ENCODE peak calls at places on chromosomes 1 and 21, in seven cellular contexts. N is KG1; G is NCI-H526; E is stimulated activated CD4-positive, alpha-beta T cell treated with anti-CD3 and anti-CD28 coated beads, Interleukin-1b, Interleukin-23, amount 100 ng/mL, for 4 hours; X is fibroblast of mammary gland; T is BE2C; P is occipital lobe. F is an unnamed sample.

GRCh38 chr21:39281207-39281606 is 32.2 kb downstream of the BRWD1 start:
- DNase-seq in E (no peak), G (no peak), T (no peak), P (no peak), X (no peak), N (no peak), F (no peak)

GRCh38 chr1:115329965-115330364 is 8.1 kb downstream of the NGF start:
- DNase-seq in P (no peak), N (no peak), G (no peak), T (no peak), E (no peak), X (peak), F (no peak)

GRCh38 chr1:25099343-25099951 is 132.9 kb downstream of the SYF2 start:
- DNase-seq in X (no peak), N (peak), P (no peak), G (no peak), T (peak), E (no peak), F (no peak)

GRCh38 chr1:5966543-5967205 is 25.6 kb downstream of the NPHP4 start:
- DNase-seq in X (no peak), T (peak), G (no peak), E (no peak), N (no peak), P (no peak), F (no peak)

GRCh38 chr1:5601516-5601915 is 390.7 kb downstream of the NPHP4 start:
- DNase-seq in N (no peak), E (no peak), P (no peak), G (no peak), X (no peak), T (no peak), F (no peak)

GRCh38 chr1:114390361-114390760 is 120.6 kb downstream of the TRIM33 start:
- DNase-seq in G (no peak), N (no peak), T (no peak), E (no peak), P (no peak), X (no peak), F (no peak)

GRCh38 chr1:46646844-46647243 is 21.3 kb downstream of the ATPAF1 start:
- DNase-seq in N (no peak), G (no peak), P (no peak), T (no peak), E (no peak), X (peak), F (no peak)

GRCh38 chr1:169572184-169572583 is 14.1 kb downstream of the F5 start:
- DNase-seq in N (no peak), T (no peak), X (no peak), P (no peak), G (no peak), E (no peak), F (no peak)

GRCh38 chr1:198529414-198529813 is 11.1 kb downstream of the ATP6V1G3 start:
- DNase-seq in G (no peak), X (peak), P (no peak), T (no peak), E (no peak), N (no peak), F (no peak)

GRCh38 chr1:34358636-34359035 is 181.9 kb downstream of the C1orf94 start:
- DNase-seq in E (no peak), P (no peak), X (no peak), N (no peak), T (no peak), G (no peak), F (no peak)

GRCh38 chr1:58819719-58820118 is 35.9 kb upstream of the JUN start:
- DNase-seq in E (no peak), X (no peak), P (no peak), G (no peak), T (no peak), N (no peak), F (no peak)

GRCh38 chr1:223231581-223231980 is 88.5 kb upstream of the TLR5 start:
- DNase-seq in X (no peak), G (no peak), E (no peak), T (no peak), N (no peak), P (no peak), F (no peak)

GRCh38 chr1:18302788-18303413 is 177.8 kb upstream of the KLHDC7A start:
- DNase-seq in P (no peak), T (peak), E (no peak), G (no peak), X (no peak), N (no peak), F (no peak)

GRCh38 chr1:16984717-16985116 is 4.3 kb upstream of the MFAP2 start:
- DNase-seq in X (peak), G (no peak), T (peak), E (no peak), P (no peak), N (no peak), F (no peak)

GRCh38 chr1:16026723-16027484 is 5.1 kb downstream of the CLCNKA start:
- DNase-seq in P (no peak), N (no peak), T (peak), X (no peak), E (peak), G (no peak), F (peak)

GRCh38 chr1:53550201-53550741 is 91.1 kb downstream of the DMRTB1 start:
- DNase-seq in N (no peak), X (peak), P (no peak), E (no peak), G (no peak), T (peak), F (no peak)

GRCh38 chr1:66505671-66506392 is 28.1 kb upstream of the SGIP1 start:
- DNase-seq in E (no peak), X (peak), N (no peak), P (no peak), G (no peak), T (no peak), F (no peak)

GRCh38 chr1:12294076-12294475 is 64.2 kb downstream of the VPS13D start:
- DNase-seq in G (no peak), X (peak), E (no peak), N (no peak), T (no peak), P (no peak), F (no peak)

GRCh38 chr1:207828485-207829158 is 76.8 kb downstream of the CD46 start:
- DNase-seq in T (peak), P (peak), X (peak), G (peak), E (peak), N (peak), F (peak)

GRCh38 chr1:6460349-6461236 is 5.4 kb downstream of the TNFRSF25 start:
- DNase-seq in P (no peak), E (peak), X (no peak), T (no peak), G (peak), N (no peak), F (peak)

GRCh38 chr1:153614189-153614900 is 1.4 kb upstream of the S100A16 start:
- DNase-seq in P (no peak), N (no peak), T (no peak), X (no peak), E (no peak), G (no peak), F (no peak)

GRCh38 chr1:85865183-85865582 is 156.9 kb upstream of the ZNHIT6 start:
- DNase-seq in E (no peak), N (no peak), X (peak), P (no peak), G (no peak), T (no peak), F (no peak)

GRCh38 chr1:2574350-2574749 is 12.2 kb upstream of the PRXL2B start:
- DNase-seq in E (no peak), G (no peak), P (no peak), N (no peak), X (no peak), T (no peak), F (no peak)

GRCh38 chr1:244513493-244513892 is 52.4 kb downstream of the CATSPERE start:
- DNase-seq in E (no peak), T (no peak), X (no peak), P (no peak), N (no peak), G (no peak), F (no peak)

GRCh38 chr21:37219766-37220432 is 47.2 kb downstream of the VPS26C start:
- DNase-seq in N (no peak), X (peak), P (no peak), G (no peak), E (no peak), T (no peak), F (no peak)

GRCh38 chr1:109773900-109774485 is 10.3 kb upstream of the EPS8L3 start:
- DNase-seq in T (no peak), G (no peak), N (no peak), E (no peak), X (no peak), P (no peak), F (no peak)

GRCh38 chr1:16014509-16015482 is 3.0 kb downstream of the HSPB7 start:
- DNase-seq in T (peak), G (no peak), E (no peak), N (no peak), X (no peak), P (no peak), F (no peak)

GRCh38 chr1:116504308-116505156 is 66.3 kb downstream of the CD58 start:
- DNase-seq in N (peak), E (peak), T (no peak), X (peak), P (no peak), G (no peak), F (peak)

GRCh38 chr1:183911285-183911684 is 106.4 kb downstream of the RGL1 start:
- DNase-seq in T (no peak), P (no peak), N (no peak), E (no peak), X (no peak), G (no peak), F (no peak)

GRCh38 chr1:178536844-178537371 is 24.0 kb downstream of the TEX35 start:
- DNase-seq in X (peak), T (no peak), N (no peak), E (no peak), P (peak), G (no peak), F (no peak)

GRCh38 chr1:175968486-175969182 is 225.2 kb upstream of the TNR start:
- DNase-seq in T (no peak), X (peak), E (no peak), P (no peak), N (no peak), G (no peak), F (no peak)

GRCh38 chr1:204623894-204624361 is 61.6 kb downstream of the LRRN2 start:
- DNase-seq in E (no peak), X (no peak), P (no peak), N (no peak), T (peak), G (peak), F (no peak)

GRCh38 chr21:42651515-42652401 is 1.7 kb upstream of the PDE9A start:
- DNase-seq in X (no peak), E (no peak), G (no peak), T (no peak), P (no peak), N (no peak), F (no peak)

GRCh38 chr21:28636988-28637691 is 355.5 kb downstream of the LTN1 start:
- DNase-seq in E (no peak), P (no peak), T (no peak), X (peak), G (no peak), N (no peak), F (no peak)